ENCODE peak calls at places on chromosomes 3 and 15, in four cellular contexts. G is SW 1271, H is foreskin fibroblast, N is ovary. Q is an unnamed sample.

GRCh38 chr3:140917769-140918168 is 23.9 kb upstream of the SLC25A36 start:
- DNase-seq in H (no peak), G (no peak), N (no peak), Q (no peak)

GRCh38 chr15:29403778-29404177 is 134.2 kb upstream of the NSMCE3 start:
- DNase-seq in N (no peak), H (no peak), G (no peak), Q (no peak)

GRCh38 chr3:12750658-12751071 is 8.4 kb downstream of the TMEM40 start:
- DNase-seq in N (no peak), H (peak; percentile 60), G (no peak), Q (peak; percentile 45)

GRCh38 chr3:97896547-97896946 is 74.7 kb downstream of the CRYBG3 start:
- DNase-seq in N (no peak), G (no peak), H (no peak), Q (no peak)

GRCh38 chr3:72246685-72247084 is 461.7 kb upstream of the PROK2 start:
- DNase-seq in H (no peak), N (no peak), G (no peak), Q (no peak)

GRCh38 chr15:51312132-51312531 is 26.3 kb downstream of the CYP19A1 start:
- DNase-seq in H (peak; percentile 74), G (no peak), N (no peak), Q (no peak)

GRCh38 chr3:52349611-52350395 is 33.7 kb downstream of the DNAH1 start:
- DNase-seq in G (no peak), H (no peak), N (no peak), Q (no peak)

GRCh38 chr15:91116379-91117067 is 16.5 kb downstream of the SV2B start:
- DNase-seq in G (no peak), H (no peak), N (no peak), Q (peak; percentile 25)

GRCh38 chr3:128745742-128746141 is 19.8 kb downstream of the RAB7A start:
- DNase-seq in H (no peak), N (no peak), G (no peak), Q (peak; percentile 23)

GRCh38 chr15:65377105-65377975 is 462 bp downstream of the IGDCC3 start:
- DNase-seq in N (peak; percentile 42), G (peak; percentile 17), H (peak; percentile 51), Q (peak; percentile 33)

GRCh38 chr15:57160823-57161560 is 215.3 kb upstream of the CGNL1 start:
- DNase-seq in G (peak; percentile 65), N (no peak), H (peak; percentile 75), Q (no peak)

Q was measured in dermis blood vessel endothelial cell.